ENCODE peak calls at places on chromosomes 13 and 19, in seven cellular contexts. One of them, this sample, is unnamed.

GRCh38 chr19:19554074-19555023 is 16.3 kb downstream of the CILP2 start:
- DNase-seq in ELF-1: peak
- DNase-seq in right lobe of liver: no peak
- DNase-seq in activated CD8-positive, alpha-beta memory T cell treated with anti-CD3 and anti-CD28 coated beads for 1 hour: peak
- DNase-seq in NCI-H2171: no peak
- DNase-seq in activated naive CD4-positive, alpha-beta T cell: peak
- DNase-seq in foreskin fibroblast: no peak
- DNase-seq in this sample: no peak

GRCh38 chr19:16509141-16510061 is 13.2 kb downstream of the C19orf44 start:
- DNase-seq in ELF-1: no peak
- DNase-seq in NCI-H2171: no peak
- DNase-seq in activated naive CD4-positive, alpha-beta T cell: no peak
- DNase-seq in right lobe of liver: no peak
- DNase-seq in foreskin fibroblast: no peak
- DNase-seq in activated CD8-positive, alpha-beta memory T cell treated with anti-CD3 and anti-CD28 coated beads for 1 hour: no peak
- DNase-seq in this sample: no peak

GRCh38 chr13:33229446-33230177 is 55.9 kb downstream of the STARD13 start:
- DNase-seq in NCI-H2171: no peak
- DNase-seq in right lobe of liver: no peak
- DNase-seq in ELF-1: peak
- DNase-seq in foreskin fibroblast: no peak
- DNase-seq in activated naive CD4-positive, alpha-beta T cell: no peak
- DNase-seq in activated CD8-positive, alpha-beta memory T cell treated with anti-CD3 and anti-CD28 coated beads for 1 hour: no peak
- DNase-seq in this sample: no peak

GRCh38 chr13:109747524-109747923 is 38.9 kb downstream of the IRS2 start:
- DNase-seq in activated CD8-positive, alpha-beta memory T cell treated with anti-CD3 and anti-CD28 coated beads for 1 hour: no peak
- DNase-seq in activated naive CD4-positive, alpha-beta T cell: no peak
- DNase-seq in ELF-1: no peak
- DNase-seq in right lobe of liver: no peak
- DNase-seq in NCI-H2171: no peak
- DNase-seq in foreskin fibroblast: no peak
- DNase-seq in this sample: no peak

GRCh38 chr19:49188626-49189200 is 31.1 kb downstream of the TRPM4 start:
- DNase-seq in activated naive CD4-positive, alpha-beta T cell: no peak
- DNase-seq in NCI-H2171: no peak
- DNase-seq in activated CD8-positive, alpha-beta memory T cell treated with anti-CD3 and anti-CD28 coated beads for 1 hour: no peak
- DNase-seq in ELF-1: no peak
- DNase-seq in foreskin fibroblast: no peak
- DNase-seq in right lobe of liver: no peak
- DNase-seq in this sample: no peak

GRCh38 chr13:37747071-37747612 is 122.4 kb downstream of the TRPC4 start:
- DNase-seq in right lobe of liver: no peak
- DNase-seq in activated CD8-positive, alpha-beta memory T cell treated with anti-CD3 and anti-CD28 coated beads for 1 hour: no peak
- DNase-seq in foreskin fibroblast: peak
- DNase-seq in activated naive CD4-positive, alpha-beta T cell: no peak
- DNase-seq in NCI-H2171: no peak
- DNase-seq in ELF-1: no peak
- DNase-seq in this sample: no peak

GRCh38 chr13:31051999-31052398 is 109.7 kb downstream of the HSPH1 start:
- DNase-seq in ELF-1: peak
- DNase-seq in NCI-H2171: no peak
- DNase-seq in right lobe of liver: no peak
- DNase-seq in activated naive CD4-positive, alpha-beta T cell: no peak
- DNase-seq in foreskin fibroblast: no peak
- DNase-seq in activated CD8-positive, alpha-beta memory T cell treated with anti-CD3 and anti-CD28 coated beads for 1 hour: no peak
- DNase-seq in this sample: no peak

GRCh38 chr13:103022328-103022727 is 43.9 kb downstream of the SLC10A2 start:
- DNase-seq in foreskin fibroblast: no peak
- DNase-seq in right lobe of liver: no peak
- DNase-seq in activated CD8-positive, alpha-beta memory T cell treated with anti-CD3 and anti-CD28 coated beads for 1 hour: no peak
- DNase-seq in NCI-H2171: no peak
- DNase-seq in ELF-1: no peak
- DNase-seq in activated naive CD4-positive, alpha-beta T cell: no peak
- DNase-seq in this sample: no peak

GRCh38 chr13:38338089-38338488 is 11.6 kb upstream of the UFM1 start:
- DNase-seq in foreskin fibroblast: no peak
- DNase-seq in right lobe of liver: no peak
- DNase-seq in activated naive CD4-positive, alpha-beta T cell: no peak
- DNase-seq in ELF-1: no peak
- DNase-seq in NCI-H2171: no peak
- DNase-seq in activated CD8-positive, alpha-beta memory T cell treated with anti-CD3 and anti-CD28 coated beads for 1 hour: no peak
- DNase-seq in this sample: no peak

GRCh38 chr19:40613669-40614594 is 12.8 kb downstream of the LTBP4 start:
- DNase-seq in foreskin fibroblast: peak
- DNase-seq in ELF-1: peak
- DNase-seq in activated naive CD4-positive, alpha-beta T cell: peak
- DNase-seq in activated CD8-positive, alpha-beta memory T cell treated with anti-CD3 and anti-CD28 coated beads for 1 hour: peak
- DNase-seq in NCI-H2171: peak
- DNase-seq in right lobe of liver: peak
- DNase-seq in this sample: peak

GRCh38 chr19:41734585-41734984 is 20.7 kb upstream of the CEACAM6 start:
- DNase-seq in right lobe of liver: no peak
- DNase-seq in activated naive CD4-positive, alpha-beta T cell: no peak
- DNase-seq in ELF-1: no peak
- DNase-seq in foreskin fibroblast: no peak
- DNase-seq in NCI-H2171: no peak
- DNase-seq in activated CD8-positive, alpha-beta memory T cell treated with anti-CD3 and anti-CD28 coated beads for 1 hour: no peak
- DNase-seq in this sample: no peak

GRCh38 chr19:20414133-20414532 is 151.4 kb downstream of the ZNF737 start:
- DNase-seq in ELF-1: peak
- DNase-seq in right lobe of liver: no peak
- DNase-seq in activated naive CD4-positive, alpha-beta T cell: no peak
- DNase-seq in activated CD8-positive, alpha-beta memory T cell treated with anti-CD3 and anti-CD28 coated beads for 1 hour: no peak
- DNase-seq in foreskin fibroblast: no peak
- DNase-seq in NCI-H2171: no peak
- DNase-seq in this sample: no peak

GRCh38 chr13:83895994-83896580 is 13.8 kb upstream of the SLITRK1 start:
- DNase-seq in activated CD8-positive, alpha-beta memory T cell treated with anti-CD3 and anti-CD28 coated beads for 1 hour: no peak
- DNase-seq in right lobe of liver: no peak
- DNase-seq in foreskin fibroblast: no peak
- DNase-seq in ELF-1: no peak
- DNase-seq in activated naive CD4-positive, alpha-beta T cell: no peak
- DNase-seq in NCI-H2171: no peak
- DNase-seq in this sample: no peak

GRCh38 chr13:33111414-33112110 is 95.3 kb downstream of the KL start:
- DNase-seq in NCI-H2171: no peak
- DNase-seq in foreskin fibroblast: peak
- DNase-seq in right lobe of liver: no peak
- DNase-seq in activated naive CD4-positive, alpha-beta T cell: no peak
- DNase-seq in ELF-1: no peak
- DNase-seq in activated CD8-positive, alpha-beta memory T cell treated with anti-CD3 and anti-CD28 coated beads for 1 hour: no peak
- DNase-seq in this sample: no peak

GRCh38 chr19:6564393-6564792 is 26.6 kb downstream of the CD70 start:
- DNase-seq in ELF-1: no peak
- DNase-seq in activated CD8-positive, alpha-beta memory T cell treated with anti-CD3 and anti-CD28 coated beads for 1 hour: no peak
- DNase-seq in activated naive CD4-positive, alpha-beta T cell: no peak
- DNase-seq in foreskin fibroblast: no peak
- DNase-seq in right lobe of liver: no peak
- DNase-seq in NCI-H2171: no peak
- DNase-seq in this sample: no peak

GRCh38 chr13:94217370-94217769 is 262.1 kb downstream of the DCT start:
- DNase-seq in foreskin fibroblast: no peak
- DNase-seq in activated naive CD4-positive, alpha-beta T cell: no peak
- DNase-seq in NCI-H2171: no peak
- DNase-seq in right lobe of liver: no peak
- DNase-seq in ELF-1: no peak
- DNase-seq in activated CD8-positive, alpha-beta memory T cell treated with anti-CD3 and anti-CD28 coated beads for 1 hour: no peak
- DNase-seq in this sample: no peak

GRCh38 chr19:34075661-34076091 is 96.6 kb upstream of the LSM14A start:
- DNase-seq in ELF-1: no peak
- DNase-seq in activated CD8-positive, alpha-beta memory T cell treated with anti-CD3 and anti-CD28 coated beads for 1 hour: no peak
- DNase-seq in NCI-H2171: no peak
- DNase-seq in right lobe of liver: no peak
- DNase-seq in activated naive CD4-positive, alpha-beta T cell: no peak
- DNase-seq in foreskin fibroblast: no peak
- DNase-seq in this sample: no peak

GRCh38 chr19:17553256-17553655 is 2.2 kb upstream of the COLGALT1 start:
- DNase-seq in ELF-1: peak
- DNase-seq in activated naive CD4-positive, alpha-beta T cell: no peak
- DNase-seq in NCI-H2171: peak
- DNase-seq in foreskin fibroblast: peak
- DNase-seq in activated CD8-positive, alpha-beta memory T cell treated with anti-CD3 and anti-CD28 coated beads for 1 hour: no peak
- DNase-seq in right lobe of liver: no peak
- DNase-seq in this sample: no peak

GRCh38 chr13:80436571-80437169 is 95.7 kb upstream of the SPRY2 start:
- DNase-seq in ELF-1: no peak
- DNase-seq in right lobe of liver: no peak
- DNase-seq in activated CD8-positive, alpha-beta memory T cell treated with anti-CD3 and anti-CD28 coated beads for 1 hour: no peak
- DNase-seq in foreskin fibroblast: peak
- DNase-seq in activated naive CD4-positive, alpha-beta T cell: no peak
- DNase-seq in NCI-H2171: no peak
- DNase-seq in this sample: no peak

GRCh38 chr13:26050568-26051230 is 1.1 kb downstream of the SHISA2 start:
- DNase-seq in right lobe of liver: no peak
- DNase-seq in activated naive CD4-positive, alpha-beta T cell: no peak
- DNase-seq in ELF-1: peak
- DNase-seq in NCI-H2171: no peak
- DNase-seq in activated CD8-positive, alpha-beta memory T cell treated with anti-CD3 and anti-CD28 coated beads for 1 hour: no peak
- DNase-seq in foreskin fibroblast: no peak
- DNase-seq in this sample: peak

GRCh38 chr19:40466219-40467006 is at the start of gene SPTBN4:
- DNase-seq in NCI-H2171: no peak
- DNase-seq in right lobe of liver: no peak
- DNase-seq in foreskin fibroblast: no peak
- DNase-seq in activated CD8-positive, alpha-beta memory T cell treated with anti-CD3 and anti-CD28 coated beads for 1 hour: no peak
- DNase-seq in ELF-1: no peak
- DNase-seq in activated naive CD4-positive, alpha-beta T cell: peak
- DNase-seq in this sample: no peak

GRCh38 chr13:110195547-110196485 is 111.1 kb downstream of the COL4A1 start:
- DNase-seq in activated naive CD4-positive, alpha-beta T cell: no peak
- DNase-seq in right lobe of liver: no peak
- DNase-seq in foreskin fibroblast: no peak
- DNase-seq in activated CD8-positive, alpha-beta memory T cell treated with anti-CD3 and anti-CD28 coated beads for 1 hour: no peak
- DNase-seq in NCI-H2171: no peak
- DNase-seq in ELF-1: no peak
- DNase-seq in this sample: no peak

GRCh38 chr13:110815471-110816204 is 99.2 kb downstream of the ANKRD10 start:
- DNase-seq in ELF-1: no peak
- DNase-seq in activated naive CD4-positive, alpha-beta T cell: no peak
- DNase-seq in right lobe of liver: no peak
- DNase-seq in activated CD8-positive, alpha-beta memory T cell treated with anti-CD3 and anti-CD28 coated beads for 1 hour: no peak
- DNase-seq in foreskin fibroblast: no peak
- DNase-seq in NCI-H2171: no peak
- DNase-seq in this sample: no peak

GRCh38 chr13:87999141-87999765 is 328.1 kb downstream of the SLITRK5 start:
- DNase-seq in activated naive CD4-positive, alpha-beta T cell: no peak
- DNase-seq in ELF-1: peak
- DNase-seq in foreskin fibroblast: no peak
- DNase-seq in activated CD8-positive, alpha-beta memory T cell treated with anti-CD3 and anti-CD28 coated beads for 1 hour: no peak
- DNase-seq in NCI-H2171: no peak
- DNase-seq in right lobe of liver: no peak
- DNase-seq in this sample: no peak

GRCh38 chr19:51114087-51114714 is 6.0 kb upstream of the CTU1 start:
- DNase-seq in activated CD8-positive, alpha-beta memory T cell treated with anti-CD3 and anti-CD28 coated beads for 1 hour: no peak
- DNase-seq in activated naive CD4-positive, alpha-beta T cell: no peak
- DNase-seq in foreskin fibroblast: no peak
- DNase-seq in right lobe of liver: no peak
- DNase-seq in NCI-H2171: no peak
- DNase-seq in ELF-1: no peak
- DNase-seq in this sample: no peak

GRCh38 chr19:19448238-19448544 is 42.7 kb downstream of the GATAD2A start:
- DNase-seq in activated naive CD4-positive, alpha-beta T cell: no peak
- DNase-seq in ELF-1: no peak
- DNase-seq in right lobe of liver: no peak
- DNase-seq in foreskin fibroblast: no peak
- DNase-seq in NCI-H2171: no peak
- DNase-seq in activated CD8-positive, alpha-beta memory T cell treated with anti-CD3 and anti-CD28 coated beads for 1 hour: no peak
- DNase-seq in this sample: no peak

GRCh38 chr19:16347706-16348105 is 23.1 kb downstream of the KLF2 start:
- DNase-seq in foreskin fibroblast: no peak
- DNase-seq in activated naive CD4-positive, alpha-beta T cell: no peak
- DNase-seq in right lobe of liver: no peak
- DNase-seq in NCI-H2171: no peak
- DNase-seq in ELF-1: no peak
- DNase-seq in activated CD8-positive, alpha-beta memory T cell treated with anti-CD3 and anti-CD28 coated beads for 1 hour: no peak
- DNase-seq in this sample: no peak

GRCh38 chr19:48933382-48933932 is at the start of gene DHDH:
- DNase-seq in activated naive CD4-positive, alpha-beta T cell: peak
- DNase-seq in right lobe of liver: peak
- DNase-seq in NCI-H2171: peak
- DNase-seq in ELF-1: peak
- DNase-seq in foreskin fibroblast: peak
- DNase-seq in activated CD8-positive, alpha-beta memory T cell treated with anti-CD3 and anti-CD28 coated beads for 1 hour: peak
- DNase-seq in this sample: no peak

GRCh38 chr19:51357952-51358351 is 8.2 kb downstream of the ETFB start:
- DNase-seq in activated CD8-positive, alpha-beta memory T cell treated with anti-CD3 and anti-CD28 coated beads for 1 hour: no peak
- DNase-seq in activated naive CD4-positive, alpha-beta T cell: no peak
- DNase-seq in foreskin fibroblast: no peak
- DNase-seq in right lobe of liver: no peak
- DNase-seq in NCI-H2171: no peak
- DNase-seq in ELF-1: no peak
- DNase-seq in this sample: no peak

GRCh38 chr19:19053508-19054314 is 10.1 kb upstream of the SLC25A42 start:
- DNase-seq in activated naive CD4-positive, alpha-beta T cell: peak
- DNase-seq in activated CD8-positive, alpha-beta memory T cell treated with anti-CD3 and anti-CD28 coated beads for 1 hour: peak
- DNase-seq in right lobe of liver: peak
- DNase-seq in NCI-H2171: no peak
- DNase-seq in foreskin fibroblast: peak
- DNase-seq in ELF-1: peak
- DNase-seq in this sample: no peak

GRCh38 chr19:38735257-38735686 is 9.0 kb downstream of the CAPN12 start:
- DNase-seq in activated naive CD4-positive, alpha-beta T cell: no peak
- DNase-seq in NCI-H2171: peak
- DNase-seq in foreskin fibroblast: no peak
- DNase-seq in activated CD8-positive, alpha-beta memory T cell treated with anti-CD3 and anti-CD28 coated beads for 1 hour: no peak
- DNase-seq in ELF-1: peak
- DNase-seq in right lobe of liver: peak
- DNase-seq in this sample: no peak

GRCh38 chr19:11539495-11540365 is 1.1 kb downstream of the CNN1 start:
- DNase-seq in activated naive CD4-positive, alpha-beta T cell: no peak
- DNase-seq in ELF-1: peak
- DNase-seq in foreskin fibroblast: no peak
- DNase-seq in activated CD8-positive, alpha-beta memory T cell treated with anti-CD3 and anti-CD28 coated beads for 1 hour: no peak
- DNase-seq in NCI-H2171: peak
- DNase-seq in right lobe of liver: no peak
- DNase-seq in this sample: no peak

GRCh38 chr13:21670006-21670882 is 629 bp upstream of the FGF9 start:
- DNase-seq in activated naive CD4-positive, alpha-beta T cell: peak
- DNase-seq in foreskin fibroblast: peak
- DNase-seq in NCI-H2171: no peak
- DNase-seq in ELF-1: peak
- DNase-seq in right lobe of liver: peak
- DNase-seq in activated CD8-positive, alpha-beta memory T cell treated with anti-CD3 and anti-CD28 coated beads for 1 hour: peak
- DNase-seq in this sample: no peak

GRCh38 chr13:114113961-114114360 is 18.5 kb downstream of the RASA3 start:
- DNase-seq in activated CD8-positive, alpha-beta memory T cell treated with anti-CD3 and anti-CD28 coated beads for 1 hour: no peak
- DNase-seq in right lobe of liver: peak
- DNase-seq in foreskin fibroblast: no peak
- DNase-seq in ELF-1: no peak
- DNase-seq in activated naive CD4-positive, alpha-beta T cell: no peak
- DNase-seq in NCI-H2171: no peak
- DNase-seq in this sample: no peak

GRCh38 chr13:21637296-21637695 is 33.3 kb upstream of the MICU2 start:
- DNase-seq in foreskin fibroblast: no peak
- DNase-seq in activated naive CD4-positive, alpha-beta T cell: no peak
- DNase-seq in NCI-H2171: no peak
- DNase-seq in ELF-1: no peak
- DNase-seq in activated CD8-positive, alpha-beta memory T cell treated with anti-CD3 and anti-CD28 coated beads for 1 hour: no peak
- DNase-seq in right lobe of liver: no peak
- DNase-seq in this sample: no peak

GRCh38 chr13:27621116-27621365 is 651 bp upstream of the POLR1D start:
- DNase-seq in activated CD8-positive, alpha-beta memory T cell treated with anti-CD3 and anti-CD28 coated beads for 1 hour: no peak
- DNase-seq in ELF-1: no peak
- DNase-seq in activated naive CD4-positive, alpha-beta T cell: no peak
- DNase-seq in right lobe of liver: no peak
- DNase-seq in NCI-H2171: no peak
- DNase-seq in foreskin fibroblast: no peak
- DNase-seq in this sample: no peak

GRCh38 chr19:1247747-1248453 is 483 bp upstream of the MIDN start:
- DNase-seq in NCI-H2171: no peak
- DNase-seq in right lobe of liver: peak
- DNase-seq in activated CD8-positive, alpha-beta memory T cell treated with anti-CD3 and anti-CD28 coated beads for 1 hour: peak
- DNase-seq in activated naive CD4-positive, alpha-beta T cell: peak
- DNase-seq in ELF-1: peak
- DNase-seq in foreskin fibroblast: no peak
- DNase-seq in this sample: no peak

GRCh38 chr13:106753241-106753640 is 185.3 kb upstream of the ARGLU1 start:
- DNase-seq in NCI-H2171: no peak
- DNase-seq in foreskin fibroblast: no peak
- DNase-seq in right lobe of liver: no peak
- DNase-seq in ELF-1: no peak
- DNase-seq in activated CD8-positive, alpha-beta memory T cell treated with anti-CD3 and anti-CD28 coated beads for 1 hour: no peak
- DNase-seq in activated naive CD4-positive, alpha-beta T cell: no peak
- DNase-seq in this sample: no peak

This sample was measured in osteocyte.